ENCODE peak calls at places on chromosome 12, in eight cellular contexts. O is foreskin melanocyte; T is A172; C is activated CD4-positive, alpha-beta T cell treated with anti-CD3 and anti-CD28 coated beads, Interleukin-2, amount 50 U/mL, for 4 hours; A is B cell; G is stimulated activated CD4-positive, alpha-beta T cell treated with anti-CD3 and anti-CD28 coated beads, Interleukin-4, amount 100 ng/mL, for 4 hours; L is NCI-H748 treated with DMSO at 0.1 percent for 48 hours; W is Caki2. Z is an unnamed sample.

GRCh38 chr12:108966378-108967151 is 54.3 kb downstream of the SVOP start:
- DNase-seq in O (no peak), T (no peak), C (no peak), A (no peak), G (no peak), L (no peak), W (no peak), Z (no peak)

GRCh38 chr12:32482226-32482625 is 82.9 kb downstream of the FGD4 start:
- DNase-seq in O (no peak), T (no peak), C (no peak), A (no peak), G (no peak), L (no peak), W (no peak), Z (no peak)

GRCh38 chr12:52032431-52032796 is 18.8 kb upstream of the NR4A1 start:
- DNase-seq in O (no peak), T (peak; percentile 54), C (no peak), A (no peak), G (no peak), L (no peak), W (no peak), Z (peak; percentile 94)

GRCh38 chr12:132524405-132524804 is 34.5 kb downstream of the FBRSL1 start:
- DNase-seq in O (no peak), T (peak; percentile 92), C (no peak), A (no peak), G (no peak), L (no peak), W (peak; percentile 95), Z (no peak)

GRCh38 chr12:12804011-12804410 is 9.1 kb upstream of the DDX47 start:
- DNase-seq in O (no peak), T (no peak), C (no peak), A (no peak), G (no peak), L (no peak), W (peak; percentile 74), Z (no peak)

GRCh38 chr12:114935658-114936057 is 251.7 kb upstream of the TBX3 start:
- DNase-seq in O (no peak), T (no peak), C (no peak), A (no peak), G (no peak), L (no peak), W (no peak), Z (no peak)

GRCh38 chr12:51374346-51374745 is 16.9 kb downstream of the GALNT6 start:
- DNase-seq in O (no peak), T (no peak), C (no peak), A (no peak), G (no peak), L (no peak), W (no peak), Z (no peak)

GRCh38 chr12:107622005-107622404 is 63.6 kb upstream of the PWP1 start:
- DNase-seq in O (no peak), T (peak; percentile 13), C (no peak), A (no peak), G (no peak), L (peak; percentile 6), W (peak; percentile 23), Z (no peak)

GRCh38 chr12:40692617-40693502 is 621 bp downstream of the CNTN1 start:
- DNase-seq in O (no peak), T (no peak), C (no peak), A (no peak), G (no peak), L (peak; percentile 43), W (no peak), Z (no peak)

GRCh38 chr12:52874573-52875435 is 26.0 kb upstream of the KRT78 start:
- DNase-seq in O (no peak), T (peak; percentile 56), C (no peak), A (no peak), G (no peak), L (no peak), W (no peak), Z (no peak)

GRCh38 chr12:56749364-56749763 is 2.8 kb downstream of the PRIM1 start:
- DNase-seq in O (no peak), T (no peak), C (no peak), A (peak; percentile 39), G (no peak), L (no peak), W (no peak), Z (no peak)

GRCh38 chr12:119008691-119009221 is 27.4 kb downstream of the SRRM4 start:
- DNase-seq in O (no peak), T (no peak), C (no peak), A (no peak), G (no peak), L (peak; percentile 63), W (no peak), Z (no peak)

GRCh38 chr12:112750971-112751370 is 40.6 kb upstream of the RPH3A start:
- DNase-seq in O (peak; percentile 87), T (no peak), C (no peak), A (no peak), G (no peak), L (no peak), W (peak; percentile 18), Z (no peak)

Z was measured in right atrium auricular region.